ENCODE peak calls at places on chromosomes 11 and 22, in eight cellular contexts. E, R, Z, J, I, L, O and M are unnamed samples.

GRCh38 chr11:77560605-77561004 is 29.1 kb upstream of the AQP11 start:
- DNase-seq in E (no peak), R (peak), Z (no peak), J (peak), I (no peak), L (no peak), O (no peak), M (peak)

GRCh38 chr11:119284344-119285157 is 32.4 kb downstream of the MCAM start:
- DNase-seq in E (no peak), R (peak), Z (no peak), J (peak), I (peak), L (no peak), O (no peak), M (no peak)

GRCh38 chr11:118222437-118222836 is 2.4 kb downstream of the JAML start:
- DNase-seq in E (no peak), R (no peak), Z (no peak), J (no peak), I (no peak), L (no peak), O (no peak), M (no peak)

GRCh38 chr11:27227744-27228143 is 135.3 kb downstream of the CCDC34 start:
- DNase-seq in E (no peak), R (no peak), Z (no peak), J (no peak), I (no peak), L (no peak), O (no peak), M (no peak)

GRCh38 chr22:45225732-45226560 is 14.7 kb downstream of the KIAA0930 start:
- DNase-seq in E (no peak), R (peak), Z (no peak), J (peak), I (no peak), L (no peak), O (peak), M (no peak)

GRCh38 chr11:10792385-10793068 is 16.2 kb downstream of the EIF4G2 start:
- DNase-seq in E (peak), R (peak), Z (peak), J (peak), I (no peak), L (peak), O (peak), M (no peak)

GRCh38 chr11:129273944-129274343 is 81.8 kb upstream of the ARHGAP32 start:
- DNase-seq in E (no peak), R (no peak), Z (no peak), J (no peak), I (no peak), L (no peak), O (no peak), M (no peak)

GRCh38 chr22:20979243-20979809 is 2.8 kb upstream of the LZTR1 start:
- DNase-seq in E (peak), R (peak), Z (peak), J (peak), I (no peak), L (no peak), O (peak), M (no peak)

DNA sequence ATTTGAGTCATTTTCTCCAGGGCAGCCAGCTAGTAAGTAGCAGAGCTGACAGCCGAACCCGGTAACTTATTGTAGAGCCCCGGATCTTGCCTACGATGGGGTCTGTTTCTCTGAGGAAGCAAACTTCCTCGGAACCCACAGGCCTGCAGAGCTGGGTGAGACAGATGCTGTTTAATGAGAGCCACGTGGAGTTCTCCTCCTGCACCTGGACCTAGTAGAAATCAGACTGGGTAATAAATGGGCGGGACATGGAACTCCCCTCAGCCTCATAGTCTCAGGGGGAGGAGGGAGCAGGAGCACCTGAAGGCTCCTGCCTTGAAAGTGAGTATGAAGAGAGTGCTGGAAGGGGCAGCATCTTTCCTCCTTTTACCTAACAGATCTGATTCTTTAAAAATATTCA is at the start of gene IZUMO1R:
- DNase-seq in E (no peak), R (no peak), Z (no peak), J (no peak), I (no peak), L (no peak), O (no peak), M (no peak)
- H3K4me3 ChIP-seq in E (no peak), R (no peak), Z (no peak), J (no peak), I (no peak), L (no peak), O (no peak), M (no peak)

DNA sequence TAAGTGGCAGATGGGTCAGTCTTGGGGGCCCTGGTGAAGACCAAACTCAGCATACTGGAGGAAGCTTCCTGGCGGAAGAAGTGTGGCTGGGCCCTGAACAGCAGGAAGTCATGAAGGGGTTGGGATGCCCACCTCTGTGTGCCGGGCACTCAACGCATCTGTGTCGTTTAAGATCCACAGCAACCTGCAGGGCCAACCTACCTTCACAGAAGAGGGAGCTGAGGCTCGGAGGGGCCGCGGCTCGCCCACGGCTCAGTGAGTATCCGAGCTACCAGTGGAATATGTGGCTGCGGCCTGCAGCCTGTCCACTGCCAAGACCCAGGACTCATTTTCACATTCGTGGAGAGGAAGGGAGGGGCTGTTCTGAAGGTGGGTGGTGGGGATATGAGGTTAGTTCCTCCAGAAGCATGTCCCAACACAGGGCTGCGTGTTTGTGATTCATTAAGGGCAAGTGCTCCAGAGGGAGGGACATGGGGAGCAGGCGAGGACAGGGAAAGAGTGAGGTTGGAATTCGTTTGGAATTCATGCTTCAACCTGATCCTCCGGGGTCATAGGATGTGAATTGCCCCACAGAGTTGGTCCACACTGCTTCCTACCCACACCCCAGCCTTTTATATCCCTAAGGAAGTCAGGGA is 99.6 kb downstream of the MPPED1 start:
- DNase-seq in E (no peak), R (no peak), Z (no peak), J (no peak), I (no peak), L (no peak), O (no peak), M (no peak)
- H3K4me3 ChIP-seq in E (no peak), R (no peak), Z (no peak), J (no peak), I (no peak), L (no peak), O (no peak), M (no peak)

GRCh38 chr11:67118801-67119576 is at the start of gene KDM2A:
- DNase-seq in E (peak), R (peak), Z (peak), J (peak), I (peak), L (peak), O (peak), M (peak)
- H3K4me3 ChIP-seq in E (peak), R (peak), Z (peak), J (peak), I (peak), L (peak), O (peak), M (peak)

GRCh38 chr22:28799834-28800307 is 498 bp downstream of the XBP1 start:
- DNase-seq in E (peak), R (peak), Z (peak), J (peak), I (no peak), L (peak), O (peak), M (peak)

GRCh38 chr22:28800308-28801041 is at the start of gene XBP1:
- DNase-seq in E (peak), R (peak), Z (peak), J (peak), I (peak), L (peak), O (peak), M (peak)

GRCh38 chr22:28799125-28799833 is 1.1 kb downstream of the XBP1 start:
- DNase-seq in E (no peak), R (peak), Z (peak), J (peak), I (peak), L (peak), O (no peak), M (peak)

GRCh38 chr22:28802595-28803087 is 2.3 kb upstream of the XBP1 start:
- DNase-seq in E (no peak), R (no peak), Z (no peak), J (no peak), I (no peak), L (no peak), O (no peak), M (no peak)

DNA sequence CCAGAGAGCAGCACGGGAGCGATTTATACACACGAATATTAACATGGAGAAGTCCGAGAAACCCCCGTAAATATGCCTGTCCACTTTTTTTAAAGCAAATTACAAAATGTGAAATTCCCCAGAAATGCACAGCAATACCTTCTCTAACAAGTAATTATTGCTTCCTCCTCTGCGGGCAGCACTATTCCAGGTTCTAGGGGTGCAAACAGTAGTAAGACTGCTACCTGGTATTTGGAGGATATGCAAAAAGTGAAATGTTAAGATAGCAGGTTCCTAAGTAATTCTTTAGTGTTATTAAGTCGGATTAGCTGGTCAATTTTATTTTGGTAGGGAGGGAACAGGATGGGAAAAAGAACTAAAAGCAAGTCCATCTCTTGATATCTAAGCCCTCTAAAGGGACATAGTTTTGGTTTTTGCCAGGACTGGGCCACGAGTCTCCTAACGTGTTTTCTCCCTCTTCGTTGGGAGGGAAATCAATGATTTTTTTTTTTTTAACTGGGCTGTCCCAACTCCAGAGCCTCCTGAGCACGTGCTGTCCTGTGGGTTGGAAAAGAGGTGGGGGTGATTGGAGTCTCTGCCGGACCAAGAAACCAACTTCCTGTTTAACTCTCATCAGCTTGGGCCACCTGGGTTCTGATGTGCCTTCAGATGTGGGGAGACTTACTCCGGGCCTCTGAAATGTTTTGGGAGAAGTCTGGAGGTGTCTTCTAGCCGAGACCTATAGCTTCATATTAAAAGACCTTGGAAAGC is 1.7 kb upstream of the XBP1 start:
- DNase-seq in E (no peak), R (no peak), Z (no peak), J (no peak), I (no peak), L (peak), O (no peak), M (no peak)
- H3K4me3 ChIP-seq in E (no peak), R (no peak), Z (peak), J (no peak), I (peak), L (peak), O (peak), M (no peak)